ENCODE peak calls at places on chromosomes 2 and 18, in four cellular contexts. W is ovary; S is GM04504; L is activated CD8-positive, alpha-beta memory T cell treated with anti-CD3 and anti-CD28 coated beads for 24 hours. T is an unnamed sample.

GRCh38 chr2:44572196-44572900 is 210.6 kb downstream of the CAMKMT start:
- DNase-seq in W (no peak), S (no peak), L (no peak), T (no peak)

GRCh38 chr2:75047189-75047812 is 88.9 kb downstream of the POLE4 start:
- DNase-seq in W (no peak), S (no peak), L (no peak), T (no peak)

GRCh38 chr2:69980408-69980807 is 19.0 kb upstream of the ASPRV1 start:
- DNase-seq in W (no peak), S (no peak), L (no peak), T (no peak)

GRCh38 chr18:61901334-61901986 is 8.7 kb upstream of the RNF152 start:
- DNase-seq in W (peak; percentile 42), S (no peak), L (peak; percentile 65), T (peak; percentile 43)

GRCh38 chr2:233426619-233427342 is 72.5 kb downstream of the DGKD start:
- DNase-seq in W (no peak), S (no peak), L (peak; percentile 67), T (peak; percentile 63)

GRCh38 chr2:52429740-52430139 is 1337.9 kb upstream of the CHAC2 start:
- DNase-seq in W (no peak), S (no peak), L (no peak), T (no peak)

GRCh38 chr2:203867561-203868200 is at the start of gene CTLA4:
- DNase-seq in W (no peak), S (no peak), L (no peak), T (no peak)

GRCh38 chr2:162579986-162580385 is 236.1 kb downstream of the GCA start:
- DNase-seq in W (no peak), S (no peak), L (no peak), T (no peak)

GRCh38 chr2:29966256-29966655 is 44.9 kb upstream of the ALK start:
- DNase-seq in W (no peak), S (no peak), L (no peak), T (no peak)

GRCh38 chr18:48992133-48992532 is 41.4 kb upstream of the SMAD7 start:
- DNase-seq in W (no peak), S (no peak), L (no peak), T (no peak)

GRCh38 chr2:135473567-135473966 is 57.5 kb downstream of the ZRANB3 start:
- DNase-seq in W (no peak), S (no peak), L (no peak), T (peak; percentile 38)

GRCh38 chr18:7096838-7097237 is 20.8 kb downstream of the LAMA1 start:
- DNase-seq in W (no peak), S (no peak), L (no peak), T (no peak)

GRCh38 chr2:145036421-145036901 is 516.5 kb upstream of the ZEB2 start:
- DNase-seq in W (no peak), S (peak; percentile 42), L (no peak), T (no peak)

T was measured in K562.